ENCODE peak calls at places on chromosomes 2 and 18, in four cellular contexts. A is CD4-positive, CD25-positive, alpha-beta regulatory T cell; Y is Panc1; G is psoas muscle. Q is an unnamed sample.
A peak's percentile ranks its signal among the peaks of the same experiment; 100 is the strongest.

GRCh38 chr2:32427672-32428622 is 71.1 kb downstream of the BIRC6 start:
- DNase-seq in A (no peak), Y (no peak), G (no peak), Q (no peak)

GRCh38 chr2:140687825-140688224 is 1443.0 kb downstream of the LRP1B start:
- DNase-seq in A (no peak), Y (no peak), G (no peak), Q (no peak)

GRCh38 chr2:215653344-215654015 is 217.6 kb upstream of the FN1 start:
- DNase-seq in A (no peak), Y (no peak), G (no peak), Q (no peak)

GRCh38 chr2:187550797-187551306 is 3.4 kb downstream of the TFPI start:
- DNase-seq in A (no peak), Y (no peak), G (no peak), Q (no peak)

GRCh38 chr2:100991404-100991773 is 10.7 kb upstream of the RPL31 start:
- DNase-seq in A (no peak), Y (no peak), G (no peak), Q (no peak)

GRCh38 chr2:2834530-2835254 is 503.6 kb upstream of the MYT1L start:
- DNase-seq in A (no peak), Y (no peak), G (no peak), Q (no peak)

GRCh38 chr2:226687641-226688253 is 111.9 kb downstream of the IRS1 start:
- DNase-seq in A (no peak), Y (no peak), G (no peak), Q (no peak)

GRCh38 chr2:151111599-151112278 is 149.9 kb downstream of the RBM43 start:
- DNase-seq in A (no peak), Y (peak; percentile 27), G (no peak), Q (no peak)

GRCh38 chr2:17594533-17595391 is 54.3 kb downstream of the VSNL1 start:
- DNase-seq in A (no peak), Y (no peak), G (no peak), Q (no peak)

GRCh38 chr2:136373035-136373434 is 255.1 kb upstream of the CXCR4 start:
- DNase-seq in A (no peak), Y (no peak), G (no peak), Q (no peak)

GRCh38 chr2:64700133-64700809 is 46.6 kb upstream of the SERTAD2 start:
- DNase-seq in A (no peak), Y (no peak), G (no peak), Q (no peak)

GRCh38 chr2:20141056-20141762 is 83.7 kb downstream of the SDC1 start:
- DNase-seq in A (no peak), Y (peak; percentile 67), G (peak; percentile 86), Q (no peak)

GRCh38 chr18:35949903-35950627 is 22.4 kb upstream of the RMP24 start:
- DNase-seq in A (peak; percentile 41), Y (no peak), G (peak; percentile 38), Q (peak; percentile 39)

GRCh38 chr2:236673126-236673822 is 103.6 kb downstream of the ACKR3 start:
- DNase-seq in A (no peak), Y (no peak), G (no peak), Q (no peak)

GRCh38 chr18:8498905-8499304 is 110.3 kb upstream of the RAB12 start:
- DNase-seq in A (no peak), Y (no peak), G (no peak), Q (peak; percentile 21)

GRCh38 chr18:12862467-12862866 is 21.6 kb downstream of the PTPN2 start:
- DNase-seq in A (no peak), Y (no peak), G (no peak), Q (no peak)

GRCh38 chr18:9619545-9619944 is 5.2 kb upstream of the PPP4R1 start:
- DNase-seq in A (no peak), Y (no peak), G (no peak), Q (no peak)

GRCh38 chr18:57559311-57559710 is 27.2 kb downstream of the FECH start:
- DNase-seq in A (no peak), Y (no peak), G (no peak), Q (no peak)

GRCh38 chr2:32009479-32010256 is 1.1 kb downstream of the MEMO1 start:
- DNase-seq in A (peak; percentile 27), Y (no peak), G (peak; percentile 40), Q (peak; percentile 51)

GRCh38 chr2:165281387-165281786 is 42.2 kb downstream of the SCN2A start:
- DNase-seq in A (no peak), Y (no peak), G (no peak), Q (no peak)

GRCh38 chr2:100744589-100744988 is 75.3 kb upstream of the NPAS2 start:
- DNase-seq in A (no peak), Y (no peak), G (no peak), Q (no peak)

GRCh38 chr2:55025627-55026026 is 24.6 kb downstream of the RTN4 start:
- DNase-seq in A (no peak), Y (no peak), G (no peak), Q (no peak)
- H3K4me1 ChIP-seq in A (peaks cover 32% of the 10 kb centered on the region), Y (peaks cover 56% of the 10 kb centered on the region), G (peaks cover 14% of the 10 kb centered on the region), Q (peaks cover 61% of the 10 kb centered on the region)

DNA sequence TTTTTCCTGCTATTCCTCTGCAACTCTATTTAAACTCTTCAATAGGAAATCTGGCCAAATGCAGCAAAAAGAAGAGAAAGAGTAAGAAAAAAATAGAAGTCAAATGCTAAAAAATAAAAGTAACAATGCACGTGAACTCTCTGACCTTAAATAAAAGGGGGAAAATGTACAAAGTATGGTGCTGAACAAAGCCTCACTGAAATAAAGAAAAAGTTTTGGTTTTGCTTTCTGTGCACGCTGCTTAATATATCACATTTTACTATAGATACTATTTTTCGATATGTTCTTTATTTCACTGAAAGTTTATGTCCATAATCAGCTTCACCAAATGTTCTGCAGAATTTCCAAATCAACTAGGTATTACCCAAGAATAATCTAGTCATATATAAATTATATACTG is 396.3 kb downstream of the CBLN2 start:
- DNase-seq in A (no peak), Y (no peak), G (no peak), Q (no peak)
- H3K27ac ChIP-seq in A (no peak overlapping the region), Y (no peak overlapping the region), G (no peak overlapping the region), Q (no peak overlapping the region)

DNA sequence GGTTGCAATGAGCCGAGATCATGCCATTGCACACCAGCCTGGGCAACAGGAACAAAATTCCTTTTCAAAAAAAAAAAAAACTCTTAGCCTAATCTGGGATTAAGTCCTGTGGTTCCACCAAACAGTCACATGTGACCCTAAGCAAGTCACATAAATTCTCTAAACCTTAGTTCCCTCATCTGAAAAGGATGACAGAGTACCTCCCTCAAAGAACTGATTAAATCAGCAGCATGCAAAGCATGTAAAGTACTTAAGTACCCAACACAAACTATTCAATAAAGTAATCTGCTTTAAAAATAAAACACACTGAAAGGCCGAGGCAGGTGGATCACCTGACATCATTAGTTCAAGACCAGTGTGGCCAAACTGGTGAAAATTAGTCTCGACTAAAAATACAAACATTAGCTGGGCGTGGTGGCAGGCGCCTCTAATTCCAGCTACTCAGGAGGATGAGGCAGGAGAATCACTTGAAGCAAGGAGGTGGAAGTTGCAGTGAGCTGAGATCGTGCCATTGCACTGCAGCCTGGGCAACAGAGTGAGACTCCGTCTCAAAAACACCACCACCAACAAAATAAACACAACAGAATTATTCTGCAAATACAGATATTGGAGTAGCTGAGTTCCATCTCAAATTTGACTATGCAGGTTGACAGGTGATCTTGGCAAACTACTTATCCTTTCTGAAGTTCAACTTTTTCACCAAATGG is 7.0 kb downstream of the USP34 start:
- DNase-seq in A (no peak), Y (no peak), G (no peak), Q (no peak)
- H3K4me1 ChIP-seq in A (peaks cover 57% of the 10 kb centered on the region), Y (peaks cover 13% of the 10 kb centered on the region), G (peaks cover 63% of the 10 kb centered on the region), Q (peaks cover 44% of the 10 kb centered on the region)

DNA sequence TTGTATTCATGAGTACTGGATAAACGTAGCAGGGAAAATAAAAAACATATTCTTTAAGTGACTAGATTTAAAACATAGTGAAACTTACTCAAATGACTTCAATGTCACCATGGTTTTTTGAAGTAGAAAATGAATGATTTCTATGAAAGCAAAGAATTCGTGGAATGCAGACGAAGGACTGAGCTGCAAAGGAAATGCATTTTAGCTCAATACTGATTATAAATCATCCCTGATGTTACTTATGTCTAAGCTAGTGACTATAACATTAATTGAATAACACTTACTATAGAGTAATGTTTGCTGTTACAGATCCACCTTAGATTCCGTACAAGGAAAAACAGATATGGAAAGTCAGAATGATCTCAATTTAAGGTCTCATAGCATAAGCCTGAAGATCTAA is 1257.7 kb upstream of the CDH2 start:
- DNase-seq in A (no peak), Y (no peak), G (no peak), Q (no peak)
- H3K27ac ChIP-seq in A (no peak overlapping the region), Y (no peak overlapping the region), G (no peak overlapping the region), Q (no peak overlapping the region)

GRCh38 chr2:217849154-217849553 is 153.6 kb downstream of the TNS1 start:
- DNase-seq in A (no peak), Y (no peak), G (no peak), Q (no peak)

GRCh38 chr2:217848351-217848957 is 154.3 kb downstream of the TNS1 start:
- DNase-seq in A (no peak), Y (no peak), G (no peak), Q (no peak)

GRCh38 chr2:217847106-217847505 is 155.7 kb downstream of the TNS1 start:
- DNase-seq in A (no peak), Y (no peak), G (no peak), Q (no peak)

GRCh38 chr2:217846321-217846743 is 156.5 kb downstream of the TNS1 start:
- DNase-seq in A (no peak), Y (no peak), G (peak; percentile 77), Q (no peak)

DNA sequence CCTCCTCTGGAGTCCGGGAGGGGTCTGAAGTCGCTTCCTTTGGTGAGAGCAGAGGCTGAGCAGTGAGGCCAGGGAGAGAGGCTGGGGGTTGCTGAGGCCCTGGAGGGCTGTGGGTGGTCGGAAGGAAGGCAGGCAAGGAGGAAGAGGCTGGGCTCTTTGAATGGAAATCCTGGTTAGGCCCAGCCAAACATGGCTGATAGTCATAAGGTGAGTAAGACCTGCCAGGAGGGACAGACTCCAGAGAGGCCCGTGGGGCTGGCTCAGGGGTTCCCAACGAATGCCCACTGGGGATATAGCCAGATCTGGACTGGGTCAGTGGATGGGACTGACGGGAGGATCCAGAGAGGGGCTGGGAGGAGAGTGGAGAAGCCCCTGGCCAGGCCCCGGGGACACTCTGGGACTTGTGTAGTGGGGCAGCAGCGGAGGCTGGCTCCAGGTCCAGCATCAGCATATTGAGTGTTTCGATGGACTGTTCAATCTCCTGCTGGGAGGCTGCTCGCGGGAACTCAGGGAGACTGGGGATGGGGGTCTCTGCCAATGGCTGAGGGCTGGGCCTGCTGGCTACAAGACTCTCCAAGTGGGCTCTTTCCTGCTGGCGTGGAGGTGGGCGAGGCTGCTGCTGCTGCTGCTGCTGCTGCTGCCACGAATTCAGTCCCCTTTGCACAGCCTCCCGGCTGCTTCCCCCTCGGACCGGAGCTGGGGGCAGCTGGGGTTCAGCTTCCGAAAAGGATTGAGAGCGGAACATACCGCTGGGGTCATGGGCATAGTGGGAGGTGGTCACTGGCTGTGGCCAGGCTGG is 155.0 kb downstream of the TNS1 start:
- DNase-seq in A (no peak), Y (no peak), G (no peak), Q (no peak)
- H3K4me1 ChIP-seq in A (no peaks in the 10 kb centered on the region), Y (no peaks in the 10 kb centered on the region), G (peaks cover 96% of the 10 kb centered on the region), Q (no peaks in the 10 kb centered on the region)

DNA sequence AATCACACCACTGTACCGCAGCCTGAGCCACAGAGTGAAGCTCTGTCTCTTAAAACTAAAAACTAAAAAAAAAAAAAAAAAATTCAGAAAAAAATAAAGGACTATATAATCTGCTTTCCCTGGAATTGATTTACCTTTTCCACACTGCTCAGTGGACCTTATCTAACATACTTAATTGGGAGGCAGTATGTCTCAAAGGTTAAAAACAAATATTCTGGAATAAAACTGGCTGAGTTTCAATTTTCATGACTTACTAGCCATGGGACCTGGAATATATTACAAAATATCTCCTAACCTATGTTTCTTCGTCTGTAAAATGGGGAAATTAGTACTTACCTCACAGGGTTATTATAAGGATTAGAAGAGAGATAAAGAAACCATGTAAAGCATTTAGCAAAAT is 11.8 kb downstream of the NCKAP1 start:
- DNase-seq in A (no peak), Y (no peak), G (no peak), Q (no peak)
- H3K27ac ChIP-seq in A (no peak overlapping the region), Y (no peak overlapping the region), G (no peak overlapping the region), Q (no peak overlapping the region)

GRCh38 chr2:23599691-23600090 is 214.7 kb downstream of the KLHL29 start:
- DNase-seq in A (no peak), Y (no peak), G (no peak), Q (no peak)
- H3K4me1 ChIP-seq in A (no peaks in the 10 kb centered on the region), Y (no peaks in the 10 kb centered on the region), G (peaks cover 51% of the 10 kb centered on the region), Q (no peaks in the 10 kb centered on the region)